ENCODE peak calls at places on chromosome 17, in ten cellular contexts. T, D, U, R, H, V, K, F, Y and A are unnamed samples.

GRCh38 chr17:39270923-39271322 is 45.2 kb upstream of the STAC2 start:
- DNase-seq in V (no peak), T (no peak), U (peak; percentile 59), H (no peak), F (no peak), D (no peak), Y (peak; percentile 55), R (no peak), K (no peak), A (peak; percentile 33)

GRCh38 chr17:49343273-49343672 is 18.8 kb downstream of the ZNF652 start:
- DNase-seq in D (no peak), V (no peak), T (no peak), K (no peak), F (no peak), H (no peak), Y (peak; percentile 68), R (no peak), U (no peak), A (no peak)

GRCh38 chr17:81200695-81201580 is 21.8 kb downstream of the CEP131 start:
- DNase-seq in K (no peak), V (no peak), D (no peak), R (peak; percentile 76), T (no peak), U (peak; percentile 90), Y (peak; percentile 56), H (no peak), F (peak; percentile 56), A (peak; percentile 85)

GRCh38 chr17:36493956-36494355 is 7.5 kb downstream of the ZNHIT3 start:
- DNase-seq in Y (no peak), H (no peak), D (peak; percentile 2), V (no peak), U (no peak), R (no peak), F (no peak), T (no peak), K (no peak), A (no peak)

GRCh38 chr17:81027038-81027437 is 7.9 kb upstream of the BAIAP2 start:
- DNase-seq in U (no peak), V (no peak), D (no peak), K (no peak), F (no peak), T (no peak), R (no peak), H (no peak), Y (no peak), A (peak; percentile 75)

GRCh38 chr17:43860077-43860725 is 13.2 kb downstream of the CD300LG start:
- DNase-seq in R (no peak), D (peak; percentile 46), H (no peak), V (no peak), T (no peak), U (no peak), K (peak; percentile 41), Y (no peak), F (no peak), A (no peak)

GRCh38 chr17:1511290-1511689 is 5.1 kb downstream of the INPP5K start:
- DNase-seq in D (no peak), U (no peak), T (no peak), H (no peak), K (no peak), V (no peak), F (no peak), Y (no peak), R (no peak), A (no peak)

GRCh38 chr17:75565618-75566017 is 22.0 kb upstream of the MYO15B start:
- DNase-seq in D (no peak), Y (no peak), V (no peak), R (no peak), H (no peak), U (no peak), T (no peak), K (no peak), F (no peak), A (no peak)

GRCh38 chr17:21213491-21214014 is 408 bp downstream of the TMEM11 start:
- DNase-seq in F (no peak), Y (no peak), T (no peak), U (peak; percentile 17), H (no peak), R (peak; percentile 16), D (peak; percentile 89), V (no peak), K (peak; percentile 86), A (peak; percentile 56)

GRCh38 chr17:76726766-76727718 is at the start of gene METTL23:
- DNase-seq in R (peak; percentile 84), T (no peak), K (peak; percentile 95), D (peak; percentile 97), V (peak; percentile 51), U (peak; percentile 76), Y (peak; percentile 82), F (peak; percentile 83), H (no peak), A (peak; percentile 89)

GRCh38 chr17:27871407-27871806 is 21.8 kb downstream of the LYRM9 start:
- DNase-seq in Y (no peak), D (no peak), U (peak; percentile 10), F (no peak), K (no peak), V (no peak), H (no peak), R (no peak), T (no peak), A (no peak)

GRCh38 chr17:43784068-43784467 is 3.8 kb downstream of the CFAP97D1 start:
- DNase-seq in T (no peak), D (no peak), V (no peak), Y (peak; percentile 71), K (no peak), R (no peak), F (no peak), H (no peak), U (no peak), A (no peak)

GRCh38 chr17:78974635-78975591 is 4.8 kb downstream of the LGALS3BP start:
- DNase-seq in D (peak; percentile 96), T (no peak), U (peak; percentile 40), K (peak; percentile 84), F (peak; percentile 71), R (peak; percentile 71), V (no peak), Y (peak; percentile 46), H (peak; percentile 70), A (peak; percentile 67)

GRCh38 chr17:74777884-74778490 is 1.8 kb upstream of the NAT9 start:
- DNase-seq in K (no peak), V (no peak), Y (no peak), D (no peak), F (no peak), H (no peak), U (no peak), R (no peak), T (no peak), A (no peak)

GRCh38 chr17:60392845-60393702 is 1.1 kb upstream of the USP32 start:
- DNase-seq in Y (peak; percentile 50), D (no peak), U (peak; percentile 64), H (peak; percentile 3), K (no peak), R (peak; percentile 46), T (peak; percentile 52), V (peak; percentile 55), F (peak; percentile 33), A (peak; percentile 63)

GRCh38 chr17:68344701-68345136 is 53.4 kb downstream of the ARSG start:
- DNase-seq in R (no peak), K (no peak), F (no peak), T (no peak), D (no peak), Y (peak; percentile 33), H (no peak), U (no peak), V (no peak), A (no peak)

GRCh38 chr17:44219636-44220210 is at the start of gene UBTF:
- DNase-seq in R (peak; percentile 52), F (peak; percentile 43), T (peak; percentile 43), K (peak; percentile 86), D (peak; percentile 92), U (peak; percentile 46), Y (peak; percentile 67), H (peak; percentile 38), V (peak; percentile 48), A (peak; percentile 86)

GRCh38 chr17:1727258-1727789 is 2.8 kb downstream of the WDR81 start:
- DNase-seq in U (no peak), V (no peak), H (no peak), Y (no peak), K (no peak), R (no peak), D (no peak), F (no peak), T (no peak), A (no peak)

GRCh38 chr17:75853410-75853809 is 1.7 kb downstream of the WBP2 start:
- DNase-seq in F (peak; percentile 55), H (no peak), R (no peak), Y (peak; percentile 66), D (no peak), K (no peak), V (no peak), U (no peak), T (no peak), A (no peak)

GRCh38 chr17:6701719-6702118 is 11.4 kb downstream of the SLC13A5 start:
- DNase-seq in T (no peak), F (no peak), Y (peak; percentile 37), R (no peak), D (no peak), U (peak; percentile 29), K (peak; percentile 65), H (no peak), V (no peak), A (peak; percentile 42)

GRCh38 chr17:47096343-47096742 is 92.8 kb downstream of the CDC27 start:
- DNase-seq in K (no peak), T (no peak), D (no peak), U (no peak), H (no peak), Y (no peak), F (no peak), V (no peak), R (no peak), A (no peak)

GRCh38 chr17:65931246-65932149 is 260.4 kb downstream of the CEP112 start:
- DNase-seq in Y (peak; percentile 31), T (no peak), D (no peak), V (no peak), U (no peak), R (no peak), F (no peak), H (no peak), K (no peak), A (no peak)

GRCh38 chr17:61149862-61150362 is 249.7 kb upstream of the TBX2 start:
- DNase-seq in U (peak; percentile 73), D (no peak), V (peak; percentile 18), T (peak; percentile 77), K (no peak), H (no peak), F (no peak), R (no peak), Y (no peak), A (no peak)

GRCh38 chr17:33049781-33050414 is 58.3 kb downstream of the SPACA3 start:
- DNase-seq in Y (peak; percentile 53), D (no peak), K (no peak), V (peak; percentile 6), R (peak; percentile 35), U (peak; percentile 63), F (no peak), H (no peak), T (peak; percentile 16), A (peak; percentile 58)

GRCh38 chr17:82465023-82465603 is 6.6 kb downstream of the NARF start:
- DNase-seq in F (no peak), R (no peak), Y (no peak), U (no peak), K (no peak), H (no peak), V (no peak), D (no peak), T (no peak), A (no peak)